ENCODE peak calls at places on chromosome 22, in five cellular contexts. Z is brain microvascular endothelial cell, F is globus pallidus, Q is Daoy, O is HEK293T. Y is an unnamed sample.

GRCh38 chr22:38196791-38197429 is 4.9 kb upstream of the MAFF start:
- DNase-seq in O (no peak), Z (no peak), F (no peak), Q (no peak), Y (no peak)

GRCh38 chr22:20137671-20138416 is 6.2 kb downstream of the ZDHHC8 start:
- DNase-seq in Q (no peak), F (no peak), Z (no peak), O (no peak), Y (no peak)

GRCh38 chr22:43891360-43892182 is at the start of gene PNPLA5:
- DNase-seq in F (no peak), Q (peak; percentile 39), O (no peak), Z (peak; percentile 28), Y (no peak)

GRCh38 chr22:50641696-50642607 is 14.0 kb upstream of the ARSA start:
- DNase-seq in Q (no peak), Z (peak; percentile 16), O (no peak), F (peak; percentile 65), Y (no peak)

GRCh38 chr22:42332089-42332488 is 61.6 kb upstream of the TCF20 start:
- DNase-seq in Q (no peak), Z (no peak), F (no peak), O (no peak), Y (no peak)

GRCh38 chr22:50507421-50507990 is at the start of gene LMF2:
- DNase-seq in Z (peak; percentile 69), O (peak; percentile 94), F (peak; percentile 96), Q (no peak), Y (peak; percentile 98)

GRCh38 chr22:17120281-17120680 is 879 bp downstream of the TMEM121B start:
- DNase-seq in O (peak; percentile 67), Q (peak; percentile 64), Z (no peak), F (no peak), Y (no peak)

GRCh38 chr22:24696551-24697001 is 77.9 kb downstream of the PIWIL3 start:
- DNase-seq in Z (no peak), O (no peak), Q (no peak), F (no peak), Y (no peak)

GRCh38 chr22:30606455-30607299 is at the start of gene TCN2:
- DNase-seq in Z (peak; percentile 68), F (peak; percentile 84), Q (peak; percentile 71), O (peak; percentile 46), Y (peak; percentile 81)

GRCh38 chr22:27962268-27963191 is 43.5 kb upstream of the PITPNB start:
- DNase-seq in Q (no peak), O (peak; percentile 58), F (peak; percentile 38), Z (no peak), Y (no peak)

GRCh38 chr22:29998627-29999026 is 81.6 kb upstream of the HORMAD2 start:
- DNase-seq in Z (no peak), O (no peak), F (no peak), Q (peak; percentile 34), Y (no peak)

GRCh38 chr22:22748297-22748743 is 103.9 kb downstream of the GGTLC2 start:
- DNase-seq in O (peak; percentile 59), Q (peak; percentile 49), F (peak; percentile 30), Z (peak; percentile 65), Y (no peak)

GRCh38 chr22:35622132-35622913 is 5.2 kb upstream of the MB start:
- DNase-seq in Q (peak; percentile 47), Z (no peak), F (no peak), O (no peak), Y (no peak)

GRCh38 chr22:27866136-27867091 is 52.6 kb downstream of the PITPNB start:
- DNase-seq in Z (no peak), O (no peak), Q (peak; percentile 51), F (no peak), Y (no peak)

GRCh38 chr22:46737105-46737975 is 712 bp downstream of the CERK start:
- DNase-seq in Q (no peak), F (peak; percentile 27), Z (no peak), O (peak; percentile 57), Y (no peak)

GRCh38 chr22:37905534-37906363 is at the start of gene MICALL1:
- DNase-seq in Q (peak; percentile 90), Z (peak; percentile 37), F (peak; percentile 67), O (peak; percentile 90), Y (no peak)

GRCh38 chr22:50280708-50281383 is 10.7 kb upstream of the MAPK11 start:
- DNase-seq in Q (no peak), Z (no peak), O (no peak), F (no peak), Y (no peak)

GRCh38 chr22:24146190-24146616 is 35.1 kb upstream of the SUSD2 start:
- DNase-seq in Q (peak; percentile 39), O (no peak), F (peak; percentile 35), Z (peak; percentile 15), Y (no peak)

GRCh38 chr22:24772493-24773220 is 1.9 kb downstream of the PIWIL3 start:
- DNase-seq in Z (peak; percentile 16), F (no peak), Q (peak; percentile 41), O (peak; percentile 72), Y (no peak)

GRCh38 chr22:35657571-35658312 is 9.5 kb downstream of the APOL6 start:
- DNase-seq in F (no peak), O (no peak), Q (no peak), Z (no peak), Y (no peak)

GRCh38 chr22:44333847-44334635 is 21.3 kb upstream of the SHISAL1 start:
- DNase-seq in F (no peak), Q (no peak), O (no peak), Z (no peak), Y (no peak)

GRCh38 chr22:39935116-39935515 is 25.1 kb upstream of the TMA7B start:
- DNase-seq in Z (no peak), F (peak; percentile 66), O (no peak), Q (no peak), Y (no peak)

GRCh38 chr22:26845016-26845728 is 187.8 kb downstream of the MIAT start:
- DNase-seq in F (peak; percentile 9), Q (peak; percentile 70), Z (no peak), O (no peak), Y (no peak)

GRCh38 chr22:27965547-27965946 is 46.5 kb upstream of the PITPNB start:
- DNase-seq in O (no peak), Q (no peak), F (no peak), Z (no peak), Y (no peak)

GRCh38 chr22:49437356-49437755 is 390.3 kb downstream of the BRD1 start:
- DNase-seq in Q (no peak), F (no peak), O (no peak), Z (no peak), Y (no peak)

GRCh38 chr22:49294656-49295464 is 532.8 kb downstream of the BRD1 start:
- DNase-seq in Q (no peak), Z (no peak), O (no peak), F (no peak), Y (peak; percentile 50)

GRCh38 chr22:29473001-29473400 is 7.0 kb upstream of the NEFH start:
- DNase-seq in Z (no peak), Q (no peak), O (no peak), F (no peak), Y (no peak)

GRCh38 chr22:42773161-42773560 is 52.5 kb upstream of the A4GALT start:
- DNase-seq in Q (no peak), O (no peak), Z (no peak), F (no peak), Y (peak; percentile 67)

GRCh38 chr22:19844423-19845368 is 10.0 kb downstream of the GNB1L start:
- DNase-seq in F (peak; percentile 31), O (no peak), Z (peak; percentile 33), Q (peak; percentile 68), Y (no peak)

GRCh38 chr22:20396639-20397038 is 2.7 kb downstream of the ZNF74 start:
- DNase-seq in Z (peak; percentile 42), F (no peak), O (no peak), Q (no peak), Y (peak; percentile 47)

GRCh38 chr22:26679003-26679629 is 21.7 kb downstream of the MIAT start:
- DNase-seq in O (peak; percentile 85), F (peak; percentile 65), Z (peak; percentile 82), Q (peak; percentile 76), Y (no peak)

GRCh38 chr22:49276567-49276966 is 551.1 kb downstream of the BRD1 start:
- DNase-seq in O (no peak), F (no peak), Z (no peak), Q (no peak), Y (no peak)